ENCODE peak calls at places on chromosomes 3 and 15, in four cellular contexts. G is GM23338; V is HuH-7; M is stimulated activated CD8-positive, alpha-beta memory T cell treated with anti-CD3 and anti-CD28 coated beads, Interleukin-4, amount 100 ng/mL, for 4 hours. L is an unnamed sample.

GRCh38 chr15:57726411-57726810 is 19.9 kb downstream of the POLR2M start:
- DNase-seq in G (no peak), V (no peak), M (no peak), L (no peak)

GRCh38 chr3:61381745-61382392 is 130.6 kb upstream of the FHIT start:
- DNase-seq in G (peak), M (no peak), V (peak), L (peak)

GRCh38 chr3:159987291-159987711 is 1.3 kb upstream of the IL12A start:
- DNase-seq in M (no peak), V (no peak), G (peak), L (no peak)

GRCh38 chr3:155332668-155333160 is 39.2 kb upstream of the STRIT1 start:
- DNase-seq in V (no peak), G (no peak), M (no peak), L (no peak)

GRCh38 chr3:100183608-100184125 is 69.4 kb upstream of the FILIP1L start:
- DNase-seq in V (no peak), G (peak), M (no peak), L (no peak)

GRCh38 chr3:49617390-49618013 is 56.6 kb upstream of the APEH start:
- DNase-seq in M (no peak), V (no peak), G (no peak), L (no peak)

GRCh38 chr15:50786468-50786867 is 21.0 kb upstream of the SPPL2A start:
- DNase-seq in G (no peak), V (no peak), M (no peak), L (no peak)

GRCh38 chr3:183008799-183009198 is 28.5 kb upstream of the DCUN1D1 start:
- DNase-seq in M (no peak), G (no peak), V (no peak), L (no peak)

GRCh38 chr3:110344897-110345767 is 726.5 kb upstream of the NECTIN3 start:
- DNase-seq in V (peak), M (no peak), G (no peak), L (no peak)

GRCh38 chr3:46705022-46705530 is 3.9 kb downstream of the TMIE start:
- DNase-seq in M (peak), G (peak), V (peak), L (peak)

GRCh38 chr3:38545396-38545949 is 49.3 kb downstream of the EXOG start:
- DNase-seq in M (no peak), V (no peak), G (no peak), L (no peak)

GRCh38 chr3:49720383-49721164 is 1.1 kb upstream of the AMIGO3 start:
- DNase-seq in M (no peak), G (no peak), V (no peak), L (no peak)

GRCh38 chr15:44676676-44677075 is 13.2 kb upstream of the SPG11 start:
- DNase-seq in M (no peak), V (no peak), G (no peak), L (no peak)

GRCh38 chr15:59817834-59818233 is 128.7 kb upstream of the BNIP2 start:
- DNase-seq in G (no peak), M (no peak), V (no peak), L (no peak)

GRCh38 chr15:27468151-27468556 is 497.2 kb downstream of the GABRG3 start:
- DNase-seq in G (no peak), V (no peak), M (no peak), L (peak)

GRCh38 chr15:44370830-44371229 is 56.6 kb upstream of the CTDSPL2 start:
- DNase-seq in M (no peak), V (peak), G (peak), L (no peak)

GRCh38 chr15:32721594-32721993 is 3.8 kb downstream of the GREM1 start:
- DNase-seq in G (no peak), M (no peak), V (no peak), L (no peak)

GRCh38 chr15:27454281-27455060 is 483.5 kb downstream of the GABRG3 start:
- DNase-seq in G (no peak), M (no peak), V (no peak), L (peak)

GRCh38 chr3:45232531-45232930 is 6.4 kb upstream of the TMEM158 start:
- DNase-seq in V (no peak), M (no peak), G (no peak), L (no peak)

GRCh38 chr15:57610130-57610529 is 18.4 kb downstream of the MYZAP start:
- DNase-seq in V (no peak), G (no peak), M (no peak), L (no peak)

GRCh38 chr3:133328373-133328772 is 71.5 kb upstream of the BFSP2 start:
- DNase-seq in G (no peak), V (no peak), M (no peak), L (no peak)

GRCh38 chr3:102189564-102190339 is 245.1 kb upstream of the ZPLD1 start:
- DNase-seq in M (no peak), V (no peak), G (no peak), L (no peak)

GRCh38 chr3:47016086-47016933 is 36.8 kb downstream of the NBEAL2 start:
- DNase-seq in G (peak), M (no peak), V (no peak), L (peak)

GRCh38 chr3:123285066-123285465 is 83.3 kb downstream of the SEC22A start:
- DNase-seq in V (no peak), G (no peak), M (no peak), L (no peak)

GRCh38 chr3:161221881-161222600 is 930 bp downstream of the NMD3 start:
- DNase-seq in M (no peak), G (no peak), V (no peak), L (no peak)

GRCh38 chr3:78495326-78495725 is 1272.5 kb downstream of the ROBO1 start:
- DNase-seq in V (no peak), G (no peak), M (no peak), L (no peak)

GRCh38 chr3:147509444-147509843 is 100.3 kb downstream of the ZIC1 start:
- DNase-seq in M (no peak), V (no peak), G (no peak), L (no peak)

GRCh38 chr3:123290107-123290930 is 88.6 kb downstream of the SEC22A start:
- DNase-seq in G (no peak), V (no peak), M (no peak), L (no peak)

GRCh38 chr3:172317984-172318383 is 130.3 kb downstream of the GHSR start:
- DNase-seq in G (no peak), M (no peak), V (no peak), L (no peak)

GRCh38 chr3:133865136-133865855 is 30.4 kb downstream of the RAB6B start:
- DNase-seq in G (peak), M (no peak), V (no peak), L (no peak)

GRCh38 chr3:140931801-140932200 is 9.8 kb upstream of the SLC25A36 start:
- DNase-seq in G (no peak), V (no peak), M (no peak), L (no peak)

GRCh38 chr15:68334661-68335124 is 57.1 kb downstream of the FEM1B start:
- DNase-seq in G (no peak), V (no peak), M (no peak), L (no peak)

GRCh38 chr3:61530355-61530754 is 31.0 kb upstream of the PTPRG start:
- DNase-seq in G (peak), M (no peak), V (peak), L (no peak)

GRCh38 chr3:136728434-136728833 is 23.7 kb downstream of the STAG1 start:
- DNase-seq in M (no peak), G (no peak), V (no peak), L (no peak)